ENCODE peak calls at places on chromosomes 7 and 10, in four cellular contexts. D is GM12878, H is K562, S is HepG2. C is an unnamed sample.

GRCh38 chr10:101536800-101537199 is 51.3 kb downstream of the POLL start:
- DNase-seq in D (no peak), H (peak; percentile 22), S (peak; percentile 23), C (no peak)

GRCh38 chr7:132878228-132878919 is 203.5 kb downstream of the CHCHD3 start:
- DNase-seq in S (no peak), D (no peak), H (no peak), C (no peak)

GRCh38 chr7:141356096-141356495 is 195.1 kb upstream of the AGK start:
- DNase-seq in D (no peak), S (no peak), H (no peak), C (no peak)

GRCh38 chr10:102342462-102342861 is 53.0 kb upstream of the NFKB2 start:
- DNase-seq in S (no peak), H (no peak), D (no peak), C (peak; percentile 59)

GRCh38 chr10:115936926-115937755 is 335.9 kb downstream of the GFRA1 start:
- DNase-seq in H (no peak), S (no peak), D (no peak), C (no peak)

GRCh38 chr10:117885206-117885605 is 161.5 kb downstream of the RAB11FIP2 start:
- DNase-seq in S (no peak), H (no peak), D (no peak), C (no peak)

GRCh38 chr10:130026670-130027456 is 62.8 kb upstream of the EBF3 start:
- DNase-seq in S (no peak), H (no peak), D (no peak), C (no peak)

GRCh38 chr10:98815039-98815660 is 368.4 kb upstream of the HPS1 start:
- DNase-seq in S (no peak), H (no peak), D (no peak), C (no peak)

GRCh38 chr10:132655735-132656134 is 118.1 kb downstream of the INPP5A start:
- DNase-seq in D (no peak), S (no peak), H (no peak), C (no peak)

DNA sequence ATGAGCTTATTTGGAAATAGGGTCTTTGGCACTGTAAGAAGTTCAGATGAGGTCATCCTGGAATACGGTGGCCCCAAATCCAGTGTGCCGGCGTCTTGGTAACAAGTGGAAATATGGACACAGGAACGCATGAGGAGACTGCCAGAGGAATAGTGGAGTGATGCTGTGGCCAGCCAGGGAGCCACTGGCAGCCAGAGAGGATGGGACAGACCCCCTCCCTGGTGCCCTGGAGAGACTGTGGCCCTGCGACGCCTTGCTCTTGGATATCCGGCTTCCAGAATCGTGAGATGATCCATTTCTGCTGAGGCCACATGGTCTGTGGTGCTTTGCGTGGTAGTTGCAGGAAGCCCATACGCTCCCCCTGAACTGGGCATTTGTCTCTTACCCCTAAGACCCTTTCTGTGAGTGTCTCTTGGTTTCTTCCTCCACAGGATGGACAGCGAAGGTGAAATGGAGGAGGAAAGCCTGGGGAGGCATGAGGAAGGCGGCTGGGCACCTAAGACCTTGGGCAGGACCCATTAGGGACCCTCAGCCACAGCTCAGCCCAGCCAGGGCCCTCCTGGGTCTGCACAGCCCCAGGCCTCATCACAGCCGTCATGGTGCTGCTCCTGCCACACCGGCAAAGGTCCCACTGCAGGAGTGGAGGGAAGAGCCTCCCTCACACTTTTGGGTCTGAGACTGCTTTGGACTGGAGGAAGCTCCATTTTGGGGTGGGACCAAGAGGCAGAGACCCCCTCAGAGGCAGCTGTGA is 53.6 kb downstream of the INSIG1 start:
- DNase-seq in H (no peak), D (no peak), S (no peak), C (no peak)
- TF ChIP-seq ETV6 in H (no peak), D (no peak), S (no peak), C (no peak)

GRCh38 chr7:5693529-5693928 is 87.9 kb downstream of the RNF216 start:
- DNase-seq in H (no peak), S (peak; percentile 16), D (peak; percentile 89), C (no peak)

GRCh38 chr7:5695709-5696345 is 85.6 kb downstream of the RNF216 start:
- DNase-seq in H (no peak), D (no peak), S (no peak), C (no peak)

GRCh38 chr7:5694221-5694754 is 87.2 kb downstream of the RNF216 start:
- DNase-seq in S (no peak), H (no peak), D (no peak), C (no peak)

GRCh38 chr7:5696346-5697100 is 84.9 kb downstream of the RNF216 start:
- DNase-seq in S (no peak), D (no peak), H (no peak), C (no peak)

GRCh38 chr7:5695037-5695708 is 86.3 kb downstream of the RNF216 start:
- DNase-seq in H (no peak), S (no peak), D (peak; percentile 94), C (no peak)
- TF ChIP-seq ETV6 in H (no peak), S (no peak), D (peak; percentile 86), C (no peak)

DNA sequence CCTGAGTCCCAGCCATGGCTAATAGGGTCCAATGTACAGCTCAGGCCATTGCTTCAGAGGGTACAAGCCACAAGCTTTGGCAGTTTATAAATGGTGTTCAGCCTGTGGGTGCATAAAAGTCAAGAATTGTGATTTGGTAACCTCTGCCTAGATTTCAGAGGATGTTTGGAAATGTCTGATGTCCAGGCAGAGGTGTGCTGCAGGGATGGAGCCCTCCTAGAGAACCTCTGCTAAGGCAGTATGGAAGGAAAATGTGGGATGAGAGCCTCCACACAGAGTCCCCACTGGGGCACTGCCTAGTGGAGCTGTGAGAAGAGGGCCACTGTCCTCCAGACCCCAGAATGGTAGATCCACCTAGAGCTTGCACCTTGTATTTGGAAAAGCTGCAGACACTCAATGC is 779.9 kb downstream of the GRM8 start:
- DNase-seq in S (no peak), D (no peak), H (no peak), C (no peak)
- TF ChIP-seq ETV6 in S (no peak), D (no peak), H (no peak), C (no peak)

GRCh38 chr7:4762121-4763055 is 13.0 kb upstream of the AP5Z1 start:
- DNase-seq in H (no peak), D (no peak), S (no peak), C (no peak)

GRCh38 chr7:4758791-4759190 is 16.6 kb upstream of the AP5Z1 start:
- DNase-seq in H (no peak), S (no peak), D (no peak), C (no peak)

GRCh38 chr7:4759211-4759610 is 16.2 kb upstream of the AP5Z1 start:
- DNase-seq in D (no peak), H (no peak), S (no peak), C (no peak)

GRCh38 chr7:4763091-4763793 is 12.2 kb upstream of the AP5Z1 start:
- DNase-seq in H (no peak), S (no peak), D (no peak), C (no peak)

GRCh38 chr7:4760952-4761351 is 14.5 kb upstream of the AP5Z1 start:
- DNase-seq in D (no peak), H (no peak), S (no peak), C (no peak)
- TF ChIP-seq ETV6 in D (no peak), H (no peak), S (no peak), C (no peak)

GRCh38 chr7:81621893-81622292 is 148.0 kb downstream of the HGF start:
- DNase-seq in S (no peak), D (no peak), H (no peak), C (no peak)
- TF ChIP-seq ETV6 in S (no peak), D (no peak), H (no peak), C (no peak)

DNA sequence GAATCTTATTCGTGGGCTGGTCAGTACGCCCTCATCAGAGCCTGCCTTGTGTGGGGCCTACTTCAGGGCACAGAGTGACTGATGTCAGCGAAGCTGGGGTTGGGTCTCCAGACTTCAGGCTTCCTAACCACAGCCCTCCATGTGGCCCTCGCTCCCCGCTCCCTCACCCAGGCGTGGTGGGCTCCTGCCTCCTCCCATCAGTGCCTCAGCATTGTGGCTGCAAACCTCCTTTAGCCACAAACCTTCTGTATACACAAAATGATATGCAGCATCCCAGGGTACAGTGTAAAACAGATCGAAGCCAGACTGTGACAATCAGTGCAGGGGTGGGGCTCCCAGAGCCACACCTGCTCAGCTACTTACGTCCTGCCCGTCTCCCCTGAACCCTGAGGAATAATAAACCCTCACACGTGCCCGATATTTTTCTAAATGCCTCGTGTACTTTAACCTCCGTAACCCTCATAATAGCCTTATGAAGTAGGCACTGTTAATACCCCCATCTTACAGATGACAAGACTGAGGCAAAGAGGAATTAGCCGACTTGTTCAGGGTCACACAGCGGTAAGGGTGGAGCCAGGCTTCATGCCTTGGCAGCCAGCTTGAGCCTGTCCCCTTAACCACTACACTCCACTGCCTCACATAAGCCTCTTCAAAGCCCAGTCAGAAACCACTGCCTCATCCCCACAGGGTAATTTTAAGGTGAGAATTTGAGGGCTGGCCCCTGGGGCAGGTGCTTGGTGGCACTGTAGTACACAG is 7.3 kb upstream of the C10orf105 start:
- DNase-seq in H (no peak), D (peak; percentile 69), S (no peak), C (no peak)
- TF ChIP-seq ETV6 in H (no peak), D (no peak), S (no peak), C (no peak)

DNA sequence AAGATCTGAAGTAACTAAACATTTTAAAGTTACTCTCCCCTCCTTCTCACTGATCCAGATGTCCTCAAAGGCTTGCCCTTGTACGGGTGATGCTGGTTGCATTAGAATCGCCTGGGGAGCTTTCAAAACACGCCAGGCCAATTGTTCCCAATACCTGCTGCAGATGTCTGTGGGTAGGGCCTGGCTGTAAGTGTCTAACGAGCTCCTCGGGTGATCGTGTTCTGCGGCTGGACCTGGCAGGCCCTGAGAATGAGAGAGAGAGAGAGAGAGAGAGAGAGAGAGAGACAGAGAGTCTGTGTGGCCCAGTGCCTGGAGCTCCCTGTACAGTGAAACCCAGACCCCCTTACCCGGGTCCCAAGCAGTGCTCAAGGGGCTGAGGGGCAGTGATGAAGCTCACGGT is 8.4 kb downstream of the COL13A1 start:
- DNase-seq in S (no peak), D (no peak), H (no peak), C (no peak)
- TF ChIP-seq ETV6 in S (no peak), D (no peak), H (no peak), C (no peak)

C was measured in WTC11.